ENCODE peak calls at places on chromosomes 13 and 19, in seven cellular contexts. One of them, this sample, is unnamed.

GRCh38 chr13:97234742-97235141 is 12.6 kb downstream of the MBNL2 start:
- DNase-seq in IMR-90: no peak
- DNase-seq in stomach: peak
- DNase-seq in body of pancreas: no peak
- DNase-seq in transverse colon: peak
- DNase-seq in thyroid gland: no peak
- DNase-seq in activated CD8-positive, alpha-beta T cell treated with anti-CD3 and anti-CD28 coated beads for 36 hours: no peak
- DNase-seq in this sample: no peak

GRCh38 chr19:41739361-41739760 is 16.0 kb upstream of the CEACAM6 start:
- DNase-seq in IMR-90: no peak
- DNase-seq in stomach: no peak
- DNase-seq in body of pancreas: no peak
- DNase-seq in transverse colon: no peak
- DNase-seq in thyroid gland: no peak
- DNase-seq in activated CD8-positive, alpha-beta T cell treated with anti-CD3 and anti-CD28 coated beads for 36 hours: no peak
- DNase-seq in this sample: peak

GRCh38 chr13:94761407-94761806 is 49.1 kb upstream of the SOX21 start:
- DNase-seq in IMR-90: no peak
- DNase-seq in stomach: no peak
- DNase-seq in body of pancreas: no peak
- DNase-seq in transverse colon: no peak
- DNase-seq in thyroid gland: no peak
- DNase-seq in activated CD8-positive, alpha-beta T cell treated with anti-CD3 and anti-CD28 coated beads for 36 hours: no peak
- DNase-seq in this sample: no peak

GRCh38 chr19:3129112-3129511 is 6.7 kb upstream of the GNA15 start:
- DNase-seq in IMR-90: peak
- DNase-seq in stomach: no peak
- DNase-seq in body of pancreas: no peak
- DNase-seq in transverse colon: no peak
- DNase-seq in thyroid gland: no peak
- DNase-seq in activated CD8-positive, alpha-beta T cell treated with anti-CD3 and anti-CD28 coated beads for 36 hours: peak
- DNase-seq in this sample: peak

GRCh38 chr13:98202026-98202425 is 25.0 kb upstream of the RNF113B start:
- DNase-seq in IMR-90: no peak
- DNase-seq in stomach: peak
- DNase-seq in body of pancreas: no peak
- DNase-seq in transverse colon: peak
- DNase-seq in thyroid gland: peak
- DNase-seq in activated CD8-positive, alpha-beta T cell treated with anti-CD3 and anti-CD28 coated beads for 36 hours: no peak
- DNase-seq in this sample: no peak

GRCh38 chr19:50875795-50876422 is 2.7 kb downstream of the KLK2 start:
- DNase-seq in IMR-90: no peak
- DNase-seq in stomach: no peak
- DNase-seq in body of pancreas: no peak
- DNase-seq in transverse colon: no peak
- DNase-seq in thyroid gland: no peak
- DNase-seq in activated CD8-positive, alpha-beta T cell treated with anti-CD3 and anti-CD28 coated beads for 36 hours: no peak
- DNase-seq in this sample: no peak

GRCh38 chr13:36919206-36919832 is 719 bp downstream of the SMAD9 start:
- DNase-seq in IMR-90: peak
- DNase-seq in stomach: peak
- DNase-seq in body of pancreas: no peak
- DNase-seq in transverse colon: peak
- DNase-seq in thyroid gland: peak
- DNase-seq in activated CD8-positive, alpha-beta T cell treated with anti-CD3 and anti-CD28 coated beads for 36 hours: peak
- DNase-seq in this sample: peak

GRCh38 chr19:3034845-3035541 is 5.9 kb upstream of the TLE2 start:
- DNase-seq in IMR-90: peak
- DNase-seq in stomach: peak
- DNase-seq in body of pancreas: peak
- DNase-seq in transverse colon: peak
- DNase-seq in thyroid gland: no peak
- DNase-seq in activated CD8-positive, alpha-beta T cell treated with anti-CD3 and anti-CD28 coated beads for 36 hours: peak
- DNase-seq in this sample: no peak

GRCh38 chr13:50131998-50132936 is 117.0 kb downstream of the KCNRG start:
- DNase-seq in IMR-90: no peak
- DNase-seq in stomach: no peak
- DNase-seq in body of pancreas: no peak
- DNase-seq in transverse colon: no peak
- DNase-seq in thyroid gland: no peak
- DNase-seq in activated CD8-positive, alpha-beta T cell treated with anti-CD3 and anti-CD28 coated beads for 36 hours: peak
- DNase-seq in this sample: no peak

GRCh38 chr19:38713227-38713649 is 31.0 kb downstream of the CAPN12 start:
- DNase-seq in IMR-90: peak
- DNase-seq in stomach: peak
- DNase-seq in body of pancreas: peak
- DNase-seq in transverse colon: peak
- DNase-seq in thyroid gland: no peak
- DNase-seq in activated CD8-positive, alpha-beta T cell treated with anti-CD3 and anti-CD28 coated beads for 36 hours: no peak
- DNase-seq in this sample: no peak

GRCh38 chr13:39254606-39255005 is 216.3 kb downstream of the NHLRC3 start:
- DNase-seq in IMR-90: no peak
- DNase-seq in stomach: no peak
- DNase-seq in body of pancreas: no peak
- DNase-seq in transverse colon: no peak
- DNase-seq in thyroid gland: no peak
- DNase-seq in activated CD8-positive, alpha-beta T cell treated with anti-CD3 and anti-CD28 coated beads for 36 hours: no peak
- DNase-seq in this sample: no peak

GRCh38 chr19:8036438-8037099 is 16.0 kb upstream of the CCL25 start:
- DNase-seq in IMR-90: no peak
- DNase-seq in stomach: no peak
- DNase-seq in body of pancreas: no peak
- DNase-seq in transverse colon: no peak
- DNase-seq in thyroid gland: no peak
- DNase-seq in activated CD8-positive, alpha-beta T cell treated with anti-CD3 and anti-CD28 coated beads for 36 hours: no peak
- DNase-seq in this sample: no peak

GRCh38 chr19:20279516-20279915 is 112.5 kb downstream of the ZNF486 start:
- DNase-seq in IMR-90: no peak
- DNase-seq in stomach: no peak
- DNase-seq in body of pancreas: no peak
- DNase-seq in transverse colon: no peak
- DNase-seq in thyroid gland: no peak
- DNase-seq in activated CD8-positive, alpha-beta T cell treated with anti-CD3 and anti-CD28 coated beads for 36 hours: no peak
- DNase-seq in this sample: no peak

DNA sequence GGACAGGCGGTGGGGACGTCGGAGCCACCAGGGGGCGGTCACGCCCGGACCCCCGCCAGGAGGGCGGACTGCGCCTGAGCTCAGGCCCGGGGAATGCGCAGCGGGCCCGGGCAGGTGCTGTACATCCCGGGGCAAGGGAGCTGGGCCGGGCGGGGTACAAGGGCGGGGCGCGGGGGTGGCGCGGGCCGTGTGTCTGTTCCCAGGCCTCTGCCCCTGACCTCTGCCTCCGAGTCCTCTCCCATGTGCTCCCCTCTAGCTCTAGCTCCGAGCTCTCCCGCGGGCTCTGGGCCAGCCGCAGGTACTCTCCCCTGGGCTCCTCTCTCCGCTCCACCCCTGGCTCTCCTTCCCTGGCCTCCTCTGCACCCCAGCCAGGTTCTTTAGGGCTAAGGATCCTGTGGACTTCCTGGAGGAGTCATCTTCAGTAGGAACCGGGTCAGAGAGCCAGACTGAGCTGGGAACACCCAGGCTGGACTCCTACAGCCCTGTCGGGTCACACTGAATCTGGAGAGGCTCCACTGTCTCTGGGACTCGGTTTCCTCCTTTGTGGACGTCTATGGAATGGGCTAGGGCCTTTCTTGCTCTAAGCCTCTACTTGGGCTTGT is 2.3 kb downstream of the PPP1R13L start:
- DNase-seq in IMR-90: no peak
- DNase-seq in stomach: peak
- DNase-seq in body of pancreas: peak
- DNase-seq in transverse colon: peak
- DNase-seq in thyroid gland: peak
- DNase-seq in activated CD8-positive, alpha-beta T cell treated with anti-CD3 and anti-CD28 coated beads for 36 hours: no peak
- DNase-seq in this sample: peak
- TF ChIP-seq CTCF in IMR-90: peak
- TF ChIP-seq CTCF in stomach: peak
- TF ChIP-seq CTCF in body of pancreas: peak
- TF ChIP-seq CTCF in transverse colon: peak
- TF ChIP-seq CTCF in thyroid gland: peak
- TF ChIP-seq CTCF in activated CD8-positive, alpha-beta T cell treated with anti-CD3 and anti-CD28 coated beads for 36 hours: peak
- TF ChIP-seq CTCF in this sample: no peak

DNA sequence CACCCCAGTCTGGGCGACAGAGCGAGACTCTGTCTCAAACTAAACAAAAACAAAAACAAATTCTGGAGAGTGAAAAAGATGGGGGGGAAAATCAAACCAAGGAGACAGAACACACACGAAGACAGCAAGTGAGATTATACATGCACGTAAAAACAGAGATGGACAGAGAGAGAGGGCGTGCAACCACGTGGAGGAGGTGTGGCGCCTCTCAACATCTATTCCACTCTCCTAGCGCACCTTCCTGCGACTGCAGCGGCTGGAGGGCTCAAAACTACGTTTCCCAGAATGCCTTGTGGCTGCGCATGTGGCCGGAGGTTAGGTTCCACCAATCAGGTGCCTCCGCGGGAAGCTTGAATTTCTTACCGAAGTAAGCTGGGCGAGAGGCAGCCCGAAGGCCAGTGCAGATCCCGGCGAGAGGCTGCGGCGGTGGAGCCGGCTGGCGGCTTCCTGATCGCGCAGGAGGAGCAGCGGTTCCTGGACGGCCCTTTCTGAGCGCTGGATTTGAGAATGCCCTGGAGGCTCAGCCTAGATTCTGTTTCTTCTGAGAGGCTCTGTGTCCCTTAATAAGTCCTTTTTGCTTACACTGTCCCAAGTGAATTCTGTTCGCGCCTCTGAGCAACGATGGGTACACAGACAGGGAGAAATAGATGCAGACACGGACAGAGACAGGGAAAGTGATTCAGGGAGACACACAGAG is 13.1 kb upstream of the NANOS2 start:
- DNase-seq in IMR-90: peak
- DNase-seq in stomach: peak
- DNase-seq in body of pancreas: peak
- DNase-seq in transverse colon: peak
- DNase-seq in thyroid gland: peak
- DNase-seq in activated CD8-positive, alpha-beta T cell treated with anti-CD3 and anti-CD28 coated beads for 36 hours: peak
- DNase-seq in this sample: peak
- TF ChIP-seq CTCF in IMR-90: no peak
- TF ChIP-seq CTCF in stomach: no peak
- TF ChIP-seq CTCF in body of pancreas: peak
- TF ChIP-seq CTCF in transverse colon: no peak
- TF ChIP-seq CTCF in thyroid gland: no peak
- TF ChIP-seq CTCF in activated CD8-positive, alpha-beta T cell treated with anti-CD3 and anti-CD28 coated beads for 36 hours: no peak
- TF ChIP-seq CTCF in this sample: no peak

GRCh38 chr19:30739394-30739793 is 367.2 kb downstream of the ZNF536 start:
- DNase-seq in IMR-90: no peak
- DNase-seq in stomach: no peak
- DNase-seq in body of pancreas: no peak
- DNase-seq in transverse colon: no peak
- DNase-seq in thyroid gland: no peak
- DNase-seq in activated CD8-positive, alpha-beta T cell treated with anti-CD3 and anti-CD28 coated beads for 36 hours: no peak
- DNase-seq in this sample: no peak

GRCh38 chr19:30738047-30738446 is 365.9 kb downstream of the ZNF536 start:
- DNase-seq in IMR-90: no peak
- DNase-seq in stomach: no peak
- DNase-seq in body of pancreas: no peak
- DNase-seq in transverse colon: no peak
- DNase-seq in thyroid gland: no peak
- DNase-seq in activated CD8-positive, alpha-beta T cell treated with anti-CD3 and anti-CD28 coated beads for 36 hours: no peak
- DNase-seq in this sample: no peak

GRCh38 chr19:30731596-30731995 is 359.4 kb downstream of the ZNF536 start:
- DNase-seq in IMR-90: no peak
- DNase-seq in stomach: no peak
- DNase-seq in body of pancreas: no peak
- DNase-seq in transverse colon: no peak
- DNase-seq in thyroid gland: no peak
- DNase-seq in activated CD8-positive, alpha-beta T cell treated with anti-CD3 and anti-CD28 coated beads for 36 hours: no peak
- DNase-seq in this sample: no peak

DNA sequence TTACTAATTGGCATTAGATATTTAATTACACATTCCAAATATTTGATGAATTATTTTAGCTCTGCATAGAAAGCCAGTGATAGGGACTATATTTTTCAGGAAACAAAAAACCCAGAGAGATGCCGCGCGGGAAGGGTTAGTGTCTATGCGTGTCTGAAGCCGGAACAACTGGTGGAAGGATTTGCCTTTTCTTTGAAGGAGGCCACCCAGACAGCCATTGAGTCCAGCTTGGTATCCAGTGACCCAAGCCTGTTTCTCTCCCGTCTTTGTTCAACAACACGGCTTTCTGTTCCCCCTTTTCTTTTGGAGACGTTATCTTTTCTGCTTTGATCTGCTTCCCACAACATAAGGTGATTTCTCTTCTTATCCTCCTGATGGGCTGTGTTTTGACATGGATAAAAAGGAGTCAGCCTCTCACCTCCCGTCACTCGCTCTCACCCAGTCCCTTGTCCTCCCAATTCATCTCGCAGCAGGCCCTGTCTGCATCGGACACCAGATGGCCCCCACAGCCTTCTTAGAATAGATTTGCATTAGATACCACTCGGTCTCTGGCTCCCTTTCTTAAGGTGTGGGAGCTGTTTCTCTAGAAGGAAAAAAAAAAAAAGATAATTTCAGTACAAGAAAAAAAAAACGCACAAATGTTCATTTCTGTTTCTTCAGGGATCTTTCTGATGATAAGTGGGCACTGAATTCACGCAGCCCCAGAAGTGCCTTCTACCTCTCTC is 361.8 kb downstream of the ZNF536 start:
- DNase-seq in IMR-90: no peak
- DNase-seq in stomach: no peak
- DNase-seq in body of pancreas: no peak
- DNase-seq in transverse colon: no peak
- DNase-seq in thyroid gland: no peak
- DNase-seq in activated CD8-positive, alpha-beta T cell treated with anti-CD3 and anti-CD28 coated beads for 36 hours: no peak
- DNase-seq in this sample: no peak
- TF ChIP-seq CTCF in IMR-90: no peak
- TF ChIP-seq CTCF in stomach: no peak
- TF ChIP-seq CTCF in body of pancreas: no peak
- TF ChIP-seq CTCF in transverse colon: no peak
- TF ChIP-seq CTCF in thyroid gland: no peak
- TF ChIP-seq CTCF in activated CD8-positive, alpha-beta T cell treated with anti-CD3 and anti-CD28 coated beads for 36 hours: no peak
- TF ChIP-seq CTCF in this sample: no peak

GRCh38 chr13:87671031-87671823 is at the start of gene SLITRK5:
- DNase-seq in IMR-90: peak
- DNase-seq in stomach: peak
- DNase-seq in body of pancreas: peak
- DNase-seq in transverse colon: peak
- DNase-seq in thyroid gland: peak
- DNase-seq in activated CD8-positive, alpha-beta T cell treated with anti-CD3 and anti-CD28 coated beads for 36 hours: peak
- DNase-seq in this sample: no peak
- TF ChIP-seq CTCF in IMR-90: peak
- TF ChIP-seq CTCF in stomach: peak
- TF ChIP-seq CTCF in body of pancreas: peak
- TF ChIP-seq CTCF in transverse colon: peak
- TF ChIP-seq CTCF in thyroid gland: peak
- TF ChIP-seq CTCF in activated CD8-positive, alpha-beta T cell treated with anti-CD3 and anti-CD28 coated beads for 36 hours: peak
- TF ChIP-seq CTCF in this sample: no peak

DNA sequence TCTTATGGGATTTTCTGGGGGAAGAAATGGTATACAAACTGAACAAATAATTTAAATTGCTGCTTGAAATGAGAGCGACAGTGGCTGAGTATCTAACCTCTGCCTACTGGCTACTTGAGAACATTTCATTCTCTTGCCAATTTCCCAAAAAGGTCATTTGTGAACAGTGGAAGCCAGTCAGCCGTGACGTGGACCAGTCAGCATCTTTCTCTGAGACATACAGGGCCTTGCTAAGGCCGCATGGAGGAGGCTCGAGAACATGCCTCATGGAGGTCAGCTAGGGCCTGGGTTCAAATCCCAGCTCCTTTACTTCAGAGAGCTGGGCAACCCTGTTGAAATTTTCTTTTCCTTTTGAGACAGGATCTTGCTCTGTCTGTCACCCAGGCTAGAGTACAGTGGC is 20.3 kb downstream of the ZC3H4 start:
- DNase-seq in IMR-90: no peak
- DNase-seq in stomach: no peak
- DNase-seq in body of pancreas: no peak
- DNase-seq in transverse colon: no peak
- DNase-seq in thyroid gland: peak
- DNase-seq in activated CD8-positive, alpha-beta T cell treated with anti-CD3 and anti-CD28 coated beads for 36 hours: no peak
- DNase-seq in this sample: no peak
- TF ChIP-seq CTCF in IMR-90: no peak
- TF ChIP-seq CTCF in stomach: no peak
- TF ChIP-seq CTCF in body of pancreas: no peak
- TF ChIP-seq CTCF in transverse colon: no peak
- TF ChIP-seq CTCF in thyroid gland: no peak
- TF ChIP-seq CTCF in activated CD8-positive, alpha-beta T cell treated with anti-CD3 and anti-CD28 coated beads for 36 hours: no peak
- TF ChIP-seq CTCF in this sample: no peak

This sample was measured in Calu3.